ENCODE peak calls at places on chromosome 10, in five cellular contexts. One of them, this sample, is unnamed.

GRCh38 chr10:79185067-79185774 is 116.5 kb downstream of the ZMIZ1 start:
- DNase-seq in H1: no peak
- DNase-seq in vagina: no peak
- DNase-seq in transverse colon: no peak
- DNase-seq in K562: no peak
- DNase-seq in this sample: no peak

GRCh38 chr10:30701471-30702173 is 72.1 kb upstream of the LYZL2 start:
- DNase-seq in transverse colon: peak
- DNase-seq in vagina: no peak
- DNase-seq in K562: no peak
- DNase-seq in H1: no peak
- DNase-seq in this sample: no peak

GRCh38 chr10:78911533-78912340 is 157.0 kb upstream of the ZMIZ1 start:
- DNase-seq in H1: no peak
- DNase-seq in transverse colon: no peak
- DNase-seq in vagina: no peak
- DNase-seq in K562: no peak
- DNase-seq in this sample: no peak

GRCh38 chr10:60817135-60817805 is 39.0 kb downstream of the CDK1 start:
- DNase-seq in K562: no peak
- DNase-seq in vagina: no peak
- DNase-seq in transverse colon: peak
- DNase-seq in H1: no peak
- DNase-seq in this sample: no peak

GRCh38 chr10:42983595-42983990 is 93.3 kb upstream of the RET start:
- DNase-seq in transverse colon: no peak
- DNase-seq in K562: no peak
- DNase-seq in vagina: peak
- DNase-seq in H1: no peak
- DNase-seq in this sample: no peak

GRCh38 chr10:69728335-69728861 is 73.3 kb upstream of the COL13A1 start:
- DNase-seq in K562: no peak
- DNase-seq in transverse colon: no peak
- DNase-seq in vagina: no peak
- DNase-seq in H1: peak
- DNase-seq in this sample: no peak

GRCh38 chr10:85545874-85546273 is 820.7 kb downstream of the GRID1 start:
- DNase-seq in K562: no peak
- DNase-seq in H1: no peak
- DNase-seq in transverse colon: no peak
- DNase-seq in vagina: no peak
- DNase-seq in this sample: no peak

GRCh38 chr10:91162495-91163268 is 57.8 kb upstream of the PCGF5 start:
- DNase-seq in vagina: no peak
- DNase-seq in K562: peak
- DNase-seq in H1: no peak
- DNase-seq in transverse colon: peak
- DNase-seq in this sample: peak

GRCh38 chr10:101889256-101890210 is 45.9 kb upstream of the KCNIP2 start:
- DNase-seq in K562: no peak
- DNase-seq in transverse colon: peak
- DNase-seq in H1: peak
- DNase-seq in vagina: no peak
- DNase-seq in this sample: no peak

GRCh38 chr10:34207350-34207749 is 607.7 kb downstream of the PARD3 start:
- DNase-seq in H1: no peak
- DNase-seq in transverse colon: no peak
- DNase-seq in K562: no peak
- DNase-seq in vagina: no peak
- DNase-seq in this sample: no peak

GRCh38 chr10:47076949-47077348 is 165.7 kb downstream of the PTPN20 start:
- DNase-seq in vagina: peak
- DNase-seq in K562: no peak
- DNase-seq in H1: no peak
- DNase-seq in transverse colon: no peak
- DNase-seq in this sample: no peak

GRCh38 chr10:6813876-6814275 is 233.8 kb upstream of the PRKCQ start:
- DNase-seq in K562: no peak
- DNase-seq in vagina: no peak
- DNase-seq in H1: no peak
- DNase-seq in transverse colon: no peak
- DNase-seq in this sample: no peak

GRCh38 chr10:36362257-36362656 is 720.2 kb upstream of the FZD8 start:
- DNase-seq in transverse colon: no peak
- DNase-seq in K562: no peak
- DNase-seq in H1: no peak
- DNase-seq in vagina: no peak
- DNase-seq in this sample: no peak

GRCh38 chr10:132518572-132519381 is 18.8 kb upstream of the INPP5A start:
- DNase-seq in vagina: no peak
- DNase-seq in transverse colon: peak
- DNase-seq in K562: peak
- DNase-seq in H1: no peak
- DNase-seq in this sample: peak

GRCh38 chr10:63603709-63604445 is 82.7 kb downstream of the REEP3 start:
- DNase-seq in transverse colon: no peak
- DNase-seq in H1: no peak
- DNase-seq in vagina: no peak
- DNase-seq in K562: no peak
- DNase-seq in this sample: no peak

GRCh38 chr10:70872281-70872680 is 16.1 kb downstream of the PCBD1 start:
- DNase-seq in vagina: no peak
- DNase-seq in transverse colon: no peak
- DNase-seq in K562: no peak
- DNase-seq in H1: no peak
- DNase-seq in this sample: no peak

GRCh38 chr10:129883029-129883428 is 81.0 kb downstream of the EBF3 start:
- DNase-seq in transverse colon: no peak
- DNase-seq in vagina: no peak
- DNase-seq in H1: no peak
- DNase-seq in K562: no peak
- DNase-seq in this sample: no peak

GRCh38 chr10:124495176-124495575 is 33.6 kb downstream of the LHPP start:
- DNase-seq in K562: no peak
- DNase-seq in vagina: no peak
- DNase-seq in H1: no peak
- DNase-seq in transverse colon: no peak
- DNase-seq in this sample: no peak

GRCh38 chr10:96719850-96720421 is 378 bp downstream of the PIK3AP1 start:
- DNase-seq in transverse colon: peak
- DNase-seq in H1: peak
- DNase-seq in vagina: no peak
- DNase-seq in K562: peak
- DNase-seq in this sample: no peak

GRCh38 chr10:29760139-29760538 is 125.4 kb upstream of the SVIL start:
- DNase-seq in transverse colon: no peak
- DNase-seq in K562: no peak
- DNase-seq in H1: no peak
- DNase-seq in vagina: no peak
- DNase-seq in this sample: no peak

GRCh38 chr10:84789050-84789449 is 460.7 kb downstream of the CCSER2 start:
- DNase-seq in K562: no peak
- DNase-seq in vagina: no peak
- DNase-seq in H1: no peak
- DNase-seq in transverse colon: no peak
- DNase-seq in this sample: no peak

GRCh38 chr10:89078729-89079672 is 88.4 kb downstream of the FAS start:
- DNase-seq in transverse colon: no peak
- DNase-seq in H1: no peak
- DNase-seq in K562: no peak
- DNase-seq in vagina: no peak
- DNase-seq in this sample: no peak

DNA sequence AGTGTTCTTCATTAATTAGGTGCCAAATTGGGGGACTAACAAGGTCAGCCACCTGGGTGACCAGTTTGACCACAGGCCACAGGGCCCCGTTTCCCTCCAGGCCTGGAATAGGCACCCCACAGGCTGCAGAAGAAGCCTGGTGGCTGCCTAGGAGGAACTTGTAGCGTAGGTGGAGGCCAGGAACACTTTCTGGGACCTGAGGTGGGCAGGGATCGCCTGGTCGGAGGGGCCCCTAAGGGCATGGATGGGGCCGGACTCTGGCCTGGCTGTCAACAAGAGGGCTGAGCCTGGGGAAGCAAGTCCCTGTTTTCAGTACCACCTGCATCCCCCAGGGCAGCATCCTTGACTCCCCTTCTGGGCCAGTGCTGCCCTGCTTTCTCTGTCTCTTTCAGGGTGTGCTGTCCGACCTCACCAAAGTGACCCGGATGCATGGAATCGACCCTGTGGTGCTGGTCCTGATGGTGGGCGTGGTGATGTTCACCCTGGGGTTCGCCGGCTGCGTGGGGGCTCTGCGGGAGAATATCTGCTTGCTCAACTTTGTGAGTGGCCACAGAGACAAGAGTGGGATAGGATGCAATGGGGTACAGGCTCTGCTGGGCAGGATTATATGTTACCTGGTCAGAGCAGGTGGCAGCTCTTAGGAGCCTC is 30.7 kb upstream of the SH2D4B start:
- DNase-seq in H1: no peak
- DNase-seq in K562: no peak
- DNase-seq in vagina: no peak
- DNase-seq in transverse colon: no peak
- DNase-seq in this sample: no peak
- TF ChIP-seq CTCF in H1: no peak
- TF ChIP-seq CTCF in K562: no peak
- TF ChIP-seq CTCF in vagina: no peak
- TF ChIP-seq CTCF in transverse colon: no peak
- TF ChIP-seq CTCF in this sample: no peak

DNA sequence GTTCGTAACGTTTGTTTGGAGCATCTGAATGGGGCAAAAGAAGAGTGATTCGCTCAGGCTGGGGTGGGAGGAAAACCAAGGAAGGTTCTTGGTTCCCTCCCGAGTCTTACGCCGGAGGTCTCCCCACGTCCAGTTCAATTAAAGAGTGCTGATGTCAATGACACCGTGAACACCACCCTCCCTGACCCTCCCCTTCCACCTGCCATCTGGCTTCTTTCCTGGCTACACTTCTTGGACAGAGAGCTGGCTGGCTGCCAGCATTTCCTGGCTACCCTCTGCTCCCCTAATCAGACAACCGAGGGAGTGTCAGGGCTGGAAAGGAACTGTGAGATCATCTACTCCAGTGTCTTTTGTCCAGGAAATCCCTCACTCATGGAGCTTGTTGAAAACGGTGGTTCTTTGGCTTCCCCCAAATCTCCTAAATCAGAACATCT is 24.1 kb upstream of the FFAR4 start:
- DNase-seq in transverse colon: peak
- DNase-seq in H1: no peak
- DNase-seq in K562: peak
- DNase-seq in vagina: no peak
- DNase-seq in this sample: no peak
- TF ChIP-seq POLR2AphosphoS5 in transverse colon: peak
- TF ChIP-seq POLR2AphosphoS5 in H1: no peak
- TF ChIP-seq POLR2AphosphoS5 in K562: no peak
- TF ChIP-seq POLR2AphosphoS5 in vagina: no peak
- TF ChIP-seq POLR2AphosphoS5 in this sample: no peak

DNA sequence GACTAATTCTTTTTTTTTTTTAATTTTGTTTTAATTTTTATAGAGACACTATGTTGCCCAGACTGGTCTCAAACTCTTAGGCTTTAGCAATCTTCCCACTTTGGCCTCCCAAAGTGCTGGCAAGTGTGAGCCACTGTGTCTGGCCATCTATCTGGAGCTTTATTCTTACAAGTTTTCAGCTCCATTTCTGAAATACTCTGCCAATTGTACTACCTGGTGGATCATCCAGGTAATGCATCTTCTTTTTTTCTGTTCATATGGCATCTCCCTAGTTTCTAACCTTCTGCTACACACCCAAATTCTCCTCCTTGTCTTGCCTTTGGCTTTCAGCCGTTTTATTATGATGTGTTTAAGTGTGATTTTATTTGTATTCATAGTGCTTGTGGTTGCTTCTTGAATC is 40.2 kb downstream of the ZNF365 start:
- DNase-seq in H1: no peak
- DNase-seq in K562: no peak
- DNase-seq in transverse colon: no peak
- DNase-seq in vagina: no peak
- DNase-seq in this sample: no peak
- TF ChIP-seq CTCF in H1: no peak
- TF ChIP-seq CTCF in K562: no peak
- TF ChIP-seq CTCF in transverse colon: no peak
- TF ChIP-seq CTCF in vagina: no peak
- TF ChIP-seq CTCF in this sample: no peak

GRCh38 chr10:72272689-72273409 is 875 bp upstream of the DDIT4 start:
- DNase-seq in transverse colon: peak
- DNase-seq in H1: peak
- DNase-seq in K562: peak
- DNase-seq in vagina: no peak
- DNase-seq in this sample: peak
- TF ChIP-seq POLR2AphosphoS5 in transverse colon: peak
- TF ChIP-seq POLR2AphosphoS5 in H1: peak
- TF ChIP-seq POLR2AphosphoS5 in K562: peak
- TF ChIP-seq POLR2AphosphoS5 in vagina: peak
- TF ChIP-seq POLR2AphosphoS5 in this sample: peak

GRCh38 chr10:59588791-59589190 is 120.9 kb downstream of the SLC16A9 start:
- DNase-seq in transverse colon: no peak
- DNase-seq in K562: no peak
- DNase-seq in vagina: no peak
- DNase-seq in H1: no peak
- DNase-seq in this sample: no peak
- TF ChIP-seq CTCF in transverse colon: no peak
- TF ChIP-seq CTCF in K562: no peak
- TF ChIP-seq CTCF in vagina: no peak
- TF ChIP-seq CTCF in H1: no peak
- TF ChIP-seq CTCF in this sample: no peak

GRCh38 chr10:119323085-119323670 is 115.8 kb downstream of the GRK5 start:
- DNase-seq in vagina: no peak
- DNase-seq in K562: no peak
- DNase-seq in transverse colon: no peak
- DNase-seq in H1: no peak
- DNase-seq in this sample: no peak
- TF ChIP-seq POLR2AphosphoS5 in vagina: no peak
- TF ChIP-seq POLR2AphosphoS5 in K562: no peak
- TF ChIP-seq POLR2AphosphoS5 in transverse colon: no peak
- TF ChIP-seq POLR2AphosphoS5 in H1: no peak
- TF ChIP-seq POLR2AphosphoS5 in this sample: no peak

GRCh38 chr10:25049966-25050365 is 33.6 kb downstream of the THNSL1 start:
- DNase-seq in K562: no peak
- DNase-seq in vagina: no peak
- DNase-seq in H1: no peak
- DNase-seq in transverse colon: no peak
- DNase-seq in this sample: no peak
- TF ChIP-seq CTCF in K562: no peak
- TF ChIP-seq CTCF in vagina: no peak
- TF ChIP-seq CTCF in H1: no peak
- TF ChIP-seq CTCF in transverse colon: no peak
- TF ChIP-seq CTCF in this sample: no peak

GRCh38 chr10:110857265-110858158 is 14.2 kb upstream of the PDCD4 start:
- DNase-seq in K562: peak
- DNase-seq in H1: no peak
- DNase-seq in transverse colon: peak
- DNase-seq in vagina: peak
- DNase-seq in this sample: no peak
- TF ChIP-seq POLR2AphosphoS5 in K562: peak
- TF ChIP-seq POLR2AphosphoS5 in H1: no peak
- TF ChIP-seq POLR2AphosphoS5 in transverse colon: peak
- TF ChIP-seq POLR2AphosphoS5 in vagina: peak
- TF ChIP-seq POLR2AphosphoS5 in this sample: no peak

This sample was measured in breast epithelium.